ENCODE peak calls at places on chromosomes 4 and X, in eight cellular contexts. One of them, this sample, is unnamed.

GRCh38 chrX:73563740-73564073 is 710 bp downstream of the CHIC1 start:
- ATAC-seq in upper lobe of left lung: no peak
- ATAC-seq in naive thymus-derived CD4-positive, alpha-beta T cell: peak; percentile 58
- ATAC-seq in pancreas: peak; percentile 67
- ATAC-seq in mucosa of descending colon: no peak
- ATAC-seq in body of pancreas: peak; percentile 19
- ATAC-seq in PC-3: no peak
- ATAC-seq in psoas muscle: no peak
- ATAC-seq in this sample: no peak

GRCh38 chr4:23161787-23162186 is 469.1 kb downstream of the GBA3 start:
- ATAC-seq in upper lobe of left lung: no peak
- ATAC-seq in naive thymus-derived CD4-positive, alpha-beta T cell: no peak
- ATAC-seq in pancreas: no peak
- ATAC-seq in mucosa of descending colon: no peak
- ATAC-seq in body of pancreas: no peak
- ATAC-seq in PC-3: no peak
- ATAC-seq in psoas muscle: no peak
- ATAC-seq in this sample: no peak

GRCh38 chr4:129167640-129168260 is 71.8 kb downstream of the C4orf33 start:
- ATAC-seq in upper lobe of left lung: no peak
- ATAC-seq in naive thymus-derived CD4-positive, alpha-beta T cell: no peak
- ATAC-seq in pancreas: peak; percentile 90
- ATAC-seq in mucosa of descending colon: no peak
- ATAC-seq in body of pancreas: peak; percentile 82
- ATAC-seq in PC-3: no peak
- ATAC-seq in psoas muscle: no peak
- ATAC-seq in this sample: no peak

GRCh38 chr4:77581724-77582123 is 23.9 kb upstream of the CXCL13 start:
- ATAC-seq in upper lobe of left lung: no peak
- ATAC-seq in naive thymus-derived CD4-positive, alpha-beta T cell: no peak
- ATAC-seq in pancreas: no peak
- ATAC-seq in mucosa of descending colon: no peak
- ATAC-seq in body of pancreas: no peak
- ATAC-seq in PC-3: peak; percentile 18
- ATAC-seq in psoas muscle: no peak
- ATAC-seq in this sample: no peak

GRCh38 chr4:185717018-185717726 is 94.8 kb downstream of the SORBS2 start:
- ATAC-seq in upper lobe of left lung: peak; percentile 49
- ATAC-seq in naive thymus-derived CD4-positive, alpha-beta T cell: no peak
- ATAC-seq in pancreas: peak; percentile 41
- ATAC-seq in mucosa of descending colon: peak; percentile 42
- ATAC-seq in body of pancreas: peak; percentile 12
- ATAC-seq in PC-3: no peak
- ATAC-seq in psoas muscle: no peak
- ATAC-seq in this sample: no peak

GRCh38 chr4:89158884-89159503 is 47.7 kb downstream of the TIGD2 start:
- ATAC-seq in upper lobe of left lung: peak; percentile 77
- ATAC-seq in naive thymus-derived CD4-positive, alpha-beta T cell: peak; percentile 82
- ATAC-seq in pancreas: peak; percentile 91
- ATAC-seq in mucosa of descending colon: peak; percentile 66
- ATAC-seq in body of pancreas: peak; percentile 90
- ATAC-seq in PC-3: no peak
- ATAC-seq in psoas muscle: no peak
- ATAC-seq in this sample: peak; percentile 34

GRCh38 chrX:100747090-100747489 is 15.2 kb upstream of the SYTL4 start:
- ATAC-seq in upper lobe of left lung: no peak
- ATAC-seq in naive thymus-derived CD4-positive, alpha-beta T cell: no peak
- ATAC-seq in pancreas: no peak
- ATAC-seq in mucosa of descending colon: peak; percentile 21
- ATAC-seq in body of pancreas: no peak
- ATAC-seq in PC-3: no peak
- ATAC-seq in psoas muscle: no peak
- ATAC-seq in this sample: no peak

GRCh38 chrX:20506739-20507138 is 240.0 kb upstream of the RPS6KA3 start:
- ATAC-seq in upper lobe of left lung: no peak
- ATAC-seq in naive thymus-derived CD4-positive, alpha-beta T cell: no peak
- ATAC-seq in pancreas: no peak
- ATAC-seq in mucosa of descending colon: no peak
- ATAC-seq in body of pancreas: no peak
- ATAC-seq in PC-3: peak; percentile 43
- ATAC-seq in psoas muscle: no peak
- ATAC-seq in this sample: no peak

GRCh38 chr4:158051401-158052235 is 121.2 kb downstream of the GASK1B start:
- ATAC-seq in upper lobe of left lung: no peak
- ATAC-seq in naive thymus-derived CD4-positive, alpha-beta T cell: no peak
- ATAC-seq in pancreas: peak; percentile 66
- ATAC-seq in mucosa of descending colon: peak; percentile 29
- ATAC-seq in body of pancreas: peak; percentile 55
- ATAC-seq in PC-3: no peak
- ATAC-seq in psoas muscle: peak; percentile 48
- ATAC-seq in this sample: peak; percentile 86

GRCh38 chrX:72368796-72369195 is 63.1 kb upstream of the CITED1 start:
- ATAC-seq in upper lobe of left lung: no peak
- ATAC-seq in naive thymus-derived CD4-positive, alpha-beta T cell: no peak
- ATAC-seq in pancreas: no peak
- ATAC-seq in mucosa of descending colon: no peak
- ATAC-seq in body of pancreas: no peak
- ATAC-seq in PC-3: no peak
- ATAC-seq in psoas muscle: no peak
- ATAC-seq in this sample: no peak

GRCh38 chrX:114087543-114087942 is 496.3 kb upstream of the HTR2C start:
- ATAC-seq in upper lobe of left lung: no peak
- ATAC-seq in naive thymus-derived CD4-positive, alpha-beta T cell: no peak
- ATAC-seq in pancreas: no peak
- ATAC-seq in mucosa of descending colon: no peak
- ATAC-seq in body of pancreas: no peak
- ATAC-seq in PC-3: no peak
- ATAC-seq in psoas muscle: no peak
- ATAC-seq in this sample: no peak

GRCh38 chr4:48431401-48431800 is 51.7 kb upstream of the SLC10A4 start:
- ATAC-seq in upper lobe of left lung: no peak
- ATAC-seq in naive thymus-derived CD4-positive, alpha-beta T cell: no peak
- ATAC-seq in pancreas: no peak
- ATAC-seq in mucosa of descending colon: no peak
- ATAC-seq in body of pancreas: no peak
- ATAC-seq in PC-3: no peak
- ATAC-seq in psoas muscle: no peak
- ATAC-seq in this sample: no peak

GRCh38 chr4:108637856-108638255 is 12.5 kb upstream of the OSTC start:
- ATAC-seq in upper lobe of left lung: no peak
- ATAC-seq in naive thymus-derived CD4-positive, alpha-beta T cell: no peak
- ATAC-seq in pancreas: no peak
- ATAC-seq in mucosa of descending colon: no peak
- ATAC-seq in body of pancreas: no peak
- ATAC-seq in PC-3: no peak
- ATAC-seq in psoas muscle: no peak
- ATAC-seq in this sample: no peak

GRCh38 chr4:793109-793861 is 32.6 kb downstream of the CPLX1 start:
- ATAC-seq in upper lobe of left lung: no peak
- ATAC-seq in naive thymus-derived CD4-positive, alpha-beta T cell: no peak
- ATAC-seq in pancreas: no peak
- ATAC-seq in mucosa of descending colon: no peak
- ATAC-seq in body of pancreas: no peak
- ATAC-seq in PC-3: no peak
- ATAC-seq in psoas muscle: no peak
- ATAC-seq in this sample: no peak

GRCh38 chr4:6722891-6723290 is 6.9 kb downstream of the BLOC1S4 start:
- ATAC-seq in upper lobe of left lung: no peak
- ATAC-seq in naive thymus-derived CD4-positive, alpha-beta T cell: no peak
- ATAC-seq in pancreas: no peak
- ATAC-seq in mucosa of descending colon: no peak
- ATAC-seq in body of pancreas: no peak
- ATAC-seq in PC-3: no peak
- ATAC-seq in psoas muscle: no peak
- ATAC-seq in this sample: no peak

GRCh38 chr4:164009435-164009834 is 514.9 kb downstream of the TMA16 start:
- ATAC-seq in upper lobe of left lung: no peak
- ATAC-seq in naive thymus-derived CD4-positive, alpha-beta T cell: no peak
- ATAC-seq in pancreas: no peak
- ATAC-seq in mucosa of descending colon: no peak
- ATAC-seq in body of pancreas: no peak
- ATAC-seq in PC-3: no peak
- ATAC-seq in psoas muscle: no peak
- ATAC-seq in this sample: no peak

GRCh38 chr4:56768772-56769171 is 52.7 kb downstream of the SPINK2 start:
- ATAC-seq in upper lobe of left lung: peak; percentile 47
- ATAC-seq in naive thymus-derived CD4-positive, alpha-beta T cell: no peak
- ATAC-seq in pancreas: no peak
- ATAC-seq in mucosa of descending colon: peak; percentile 91
- ATAC-seq in body of pancreas: no peak
- ATAC-seq in PC-3: no peak
- ATAC-seq in psoas muscle: no peak
- ATAC-seq in this sample: no peak

GRCh38 chr4:104469794-104470193 is 24.9 kb downstream of the CXXC4 start:
- ATAC-seq in upper lobe of left lung: no peak
- ATAC-seq in naive thymus-derived CD4-positive, alpha-beta T cell: no peak
- ATAC-seq in pancreas: no peak
- ATAC-seq in mucosa of descending colon: no peak
- ATAC-seq in body of pancreas: no peak
- ATAC-seq in PC-3: no peak
- ATAC-seq in psoas muscle: no peak
- ATAC-seq in this sample: no peak

GRCh38 chr4:7457201-7458065 is 22.7 kb upstream of the PSAPL1 start:
- ATAC-seq in upper lobe of left lung: no peak
- ATAC-seq in naive thymus-derived CD4-positive, alpha-beta T cell: no peak
- ATAC-seq in pancreas: no peak
- ATAC-seq in mucosa of descending colon: no peak
- ATAC-seq in body of pancreas: no peak
- ATAC-seq in PC-3: no peak
- ATAC-seq in psoas muscle: no peak
- ATAC-seq in this sample: peak; percentile 24

GRCh38 chr4:101419324-101420135 is 72.2 kb upstream of the PPP3CA start:
- ATAC-seq in upper lobe of left lung: no peak
- ATAC-seq in naive thymus-derived CD4-positive, alpha-beta T cell: no peak
- ATAC-seq in pancreas: peak; percentile 93
- ATAC-seq in mucosa of descending colon: peak; percentile 96
- ATAC-seq in body of pancreas: peak; percentile 58
- ATAC-seq in PC-3: peak; percentile 88
- ATAC-seq in psoas muscle: no peak
- ATAC-seq in this sample: no peak

GRCh38 chrX:56026816-56027215 is 205.3 kb upstream of the KLF8 start:
- ATAC-seq in upper lobe of left lung: peak; percentile 62
- ATAC-seq in naive thymus-derived CD4-positive, alpha-beta T cell: no peak
- ATAC-seq in pancreas: no peak
- ATAC-seq in mucosa of descending colon: no peak
- ATAC-seq in body of pancreas: no peak
- ATAC-seq in PC-3: no peak
- ATAC-seq in psoas muscle: no peak
- ATAC-seq in this sample: no peak

DNA sequence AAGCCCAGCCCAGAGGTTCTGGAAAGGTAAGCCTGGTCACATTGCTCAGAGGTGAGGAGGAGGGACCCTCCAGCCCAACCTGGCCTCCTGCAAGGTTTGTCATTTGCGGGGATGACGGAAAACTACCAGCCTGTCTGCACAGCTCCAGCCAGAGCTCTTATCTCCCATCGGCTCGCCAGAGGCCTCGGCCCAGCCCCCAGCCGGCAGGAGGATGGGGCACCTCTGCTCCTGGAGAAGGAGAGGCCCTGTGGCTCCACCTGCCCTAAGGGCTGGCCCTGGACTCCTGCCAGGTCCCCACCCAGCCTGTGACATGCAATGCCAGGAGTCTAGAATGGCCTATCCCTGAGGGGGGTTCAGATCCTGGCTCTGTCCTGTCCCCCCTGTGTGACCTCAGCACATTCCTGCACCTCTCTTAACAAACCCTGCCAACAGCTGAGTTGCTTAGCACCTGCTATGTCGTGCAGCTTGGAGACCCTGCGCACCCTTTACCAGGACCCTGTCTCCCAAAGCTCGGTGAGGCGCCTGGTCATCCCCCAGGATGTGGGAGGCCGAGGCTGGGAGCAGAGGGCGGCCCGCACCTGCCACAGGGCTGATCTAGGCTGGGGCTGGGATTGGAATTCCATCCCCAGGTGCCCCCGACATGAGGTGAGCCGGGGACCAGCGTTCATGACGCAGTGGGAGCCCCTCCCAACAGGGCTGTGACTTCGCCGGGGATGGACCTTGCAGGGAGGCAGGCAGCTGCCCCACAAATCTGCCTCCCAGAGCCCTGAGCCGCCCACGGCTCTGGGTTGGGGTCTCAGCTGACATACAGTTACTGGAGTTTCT is 14.4 kb downstream of the ADRA2C start:
- ATAC-seq in upper lobe of left lung: no peak
- ATAC-seq in naive thymus-derived CD4-positive, alpha-beta T cell: no peak
- ATAC-seq in pancreas: peak; percentile 26
- ATAC-seq in mucosa of descending colon: peak; percentile 31
- ATAC-seq in body of pancreas: peak; percentile 61
- ATAC-seq in PC-3: no peak
- ATAC-seq in psoas muscle: no peak
- ATAC-seq in this sample: no peak
- H3K4me1 ChIP-seq in upper lobe of left lung: no peaks in the 10 kb centered on the region
- H3K4me1 ChIP-seq in naive thymus-derived CD4-positive, alpha-beta T cell: no peaks in the 10 kb centered on the region
- H3K4me1 ChIP-seq in pancreas: peaks cover 4% of the 10 kb centered on the region
- H3K4me1 ChIP-seq in mucosa of descending colon: no peaks in the 10 kb centered on the region
- H3K4me1 ChIP-seq in body of pancreas: peaks cover 44% of the 10 kb centered on the region
- H3K4me1 ChIP-seq in PC-3: no peaks in the 10 kb centered on the region
- H3K4me1 ChIP-seq in psoas muscle: no peaks in the 10 kb centered on the region
- H3K4me1 ChIP-seq in this sample: no peaks in the 10 kb centered on the region

GRCh38 chrX:1526565-1526964 is 10.4 kb downstream of the P2RY8 start:
- ATAC-seq in upper lobe of left lung: no peak
- ATAC-seq in naive thymus-derived CD4-positive, alpha-beta T cell: no peak
- ATAC-seq in pancreas: no peak
- ATAC-seq in mucosa of descending colon: no peak
- ATAC-seq in body of pancreas: no peak
- ATAC-seq in PC-3: no peak
- ATAC-seq in psoas muscle: no peak
- ATAC-seq in this sample: no peak
- H3K4me1 ChIP-seq in upper lobe of left lung: no peaks in the 10 kb centered on the region
- H3K4me1 ChIP-seq in naive thymus-derived CD4-positive, alpha-beta T cell: peaks cover 52% of the 10 kb centered on the region
- H3K4me1 ChIP-seq in pancreas: no peaks in the 10 kb centered on the region
- H3K4me1 ChIP-seq in mucosa of descending colon: no peaks in the 10 kb centered on the region
- H3K4me1 ChIP-seq in body of pancreas: no peaks in the 10 kb centered on the region
- H3K4me1 ChIP-seq in PC-3: no peaks in the 10 kb centered on the region
- H3K4me1 ChIP-seq in psoas muscle: no peaks in the 10 kb centered on the region
- H3K4me1 ChIP-seq in this sample: no peaks in the 10 kb centered on the region

GRCh38 chr4:133148690-133149363 is at the start of gene PCDH10:
- ATAC-seq in upper lobe of left lung: peak; percentile 90
- ATAC-seq in naive thymus-derived CD4-positive, alpha-beta T cell: peak; percentile 44
- ATAC-seq in pancreas: peak; percentile 94
- ATAC-seq in mucosa of descending colon: peak; percentile 87
- ATAC-seq in body of pancreas: peak; percentile 95
- ATAC-seq in PC-3: peak; percentile 86
- ATAC-seq in psoas muscle: peak; percentile 97
- ATAC-seq in this sample: peak; percentile 93
- H3K4me1 ChIP-seq in upper lobe of left lung: peaks cover 39% of the 10 kb centered on the region
- H3K4me1 ChIP-seq in naive thymus-derived CD4-positive, alpha-beta T cell: no peaks in the 10 kb centered on the region
- H3K4me1 ChIP-seq in pancreas: peaks cover 27% of the 10 kb centered on the region
- H3K4me1 ChIP-seq in mucosa of descending colon: peaks cover 10% of the 10 kb centered on the region
- H3K4me1 ChIP-seq in body of pancreas: peaks cover 66% of the 10 kb centered on the region
- H3K4me1 ChIP-seq in PC-3: no peaks in the 10 kb centered on the region
- H3K4me1 ChIP-seq in psoas muscle: peaks cover 26% of the 10 kb centered on the region
- H3K4me1 ChIP-seq in this sample: no peaks in the 10 kb centered on the region

DNA sequence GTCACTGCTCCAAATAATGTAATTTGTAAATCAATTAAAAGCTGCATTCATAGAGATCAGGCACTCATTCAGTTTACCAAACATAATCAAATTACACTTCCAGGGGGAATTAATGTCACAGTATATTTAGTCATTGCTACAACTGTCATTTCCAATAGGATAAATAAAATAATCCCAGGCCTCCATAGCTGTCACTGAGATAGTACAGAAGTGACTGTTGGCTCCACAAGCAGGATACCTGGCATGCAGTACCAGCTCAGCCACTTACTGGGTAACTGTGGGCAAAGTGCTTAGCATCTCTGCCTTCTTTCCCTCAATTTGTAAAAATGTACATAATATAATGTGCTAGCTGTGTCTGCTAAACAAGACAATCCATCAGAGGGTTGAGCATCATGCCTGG is 128.1 kb downstream of the CAMK2D start:
- ATAC-seq in upper lobe of left lung: no peak
- ATAC-seq in naive thymus-derived CD4-positive, alpha-beta T cell: no peak
- ATAC-seq in pancreas: no peak
- ATAC-seq in mucosa of descending colon: no peak
- ATAC-seq in body of pancreas: no peak
- ATAC-seq in PC-3: no peak
- ATAC-seq in psoas muscle: no peak
- ATAC-seq in this sample: no peak
- H3K4me1 ChIP-seq in upper lobe of left lung: peaks cover 30% of the 10 kb centered on the region
- H3K4me1 ChIP-seq in naive thymus-derived CD4-positive, alpha-beta T cell: peaks cover 15% of the 10 kb centered on the region
- H3K4me1 ChIP-seq in pancreas: peaks cover 37% of the 10 kb centered on the region
- H3K4me1 ChIP-seq in mucosa of descending colon: peaks cover 11% of the 10 kb centered on the region
- H3K4me1 ChIP-seq in body of pancreas: peaks cover 40% of the 10 kb centered on the region
- H3K4me1 ChIP-seq in PC-3: peaks cover 43% of the 10 kb centered on the region
- H3K4me1 ChIP-seq in psoas muscle: peaks cover 59% of the 10 kb centered on the region
- H3K4me1 ChIP-seq in this sample: no peaks in the 10 kb centered on the region

This sample was measured in gastroesophageal sphincter.